ENCODE peak calls at places on chromosomes 2 and 18, in eight cellular contexts. One of them, this sample, is unnamed. For H3K9me3, the result is how much of the 10 kb centered on the place peaks cover.

GRCh38 chr2:207121784-207122183 is 44.0 kb downstream of the KLF7 start:
- DNase-seq in pancreas: no peak
- DNase-seq in CD4-positive, CD25-positive, alpha-beta regulatory T cell: no peak
- DNase-seq in prostate gland: no peak
- DNase-seq in stomach: no peak
- DNase-seq in SJSA1: peak
- DNase-seq in spleen: no peak
- DNase-seq in IMR-90: peak
- DNase-seq in this sample: peak

GRCh38 chr2:218013289-218013688 is 10.5 kb upstream of the TNS1 start:
- DNase-seq in pancreas: no peak
- DNase-seq in CD4-positive, CD25-positive, alpha-beta regulatory T cell: no peak
- DNase-seq in prostate gland: no peak
- DNase-seq in stomach: no peak
- DNase-seq in SJSA1: no peak
- DNase-seq in spleen: no peak
- DNase-seq in IMR-90: no peak
- DNase-seq in this sample: no peak

GRCh38 chr18:77123313-77124231 is 9.0 kb downstream of the MBP start:
- DNase-seq in pancreas: no peak
- DNase-seq in CD4-positive, CD25-positive, alpha-beta regulatory T cell: no peak
- DNase-seq in prostate gland: no peak
- DNase-seq in stomach: no peak
- DNase-seq in SJSA1: no peak
- DNase-seq in spleen: no peak
- DNase-seq in IMR-90: no peak
- DNase-seq in this sample: no peak

GRCh38 chr18:79687806-79688205 is 8.2 kb downstream of the CTDP1 start:
- DNase-seq in pancreas: peak
- DNase-seq in CD4-positive, CD25-positive, alpha-beta regulatory T cell: no peak
- DNase-seq in prostate gland: no peak
- DNase-seq in stomach: no peak
- DNase-seq in SJSA1: no peak
- DNase-seq in spleen: no peak
- DNase-seq in IMR-90: peak
- DNase-seq in this sample: no peak

GRCh38 chr2:86413296-86414085 is 27.7 kb upstream of the KDM3A start:
- DNase-seq in pancreas: no peak
- DNase-seq in CD4-positive, CD25-positive, alpha-beta regulatory T cell: no peak
- DNase-seq in prostate gland: no peak
- DNase-seq in stomach: no peak
- DNase-seq in SJSA1: no peak
- DNase-seq in spleen: no peak
- DNase-seq in IMR-90: no peak
- DNase-seq in this sample: no peak

GRCh38 chr2:67289921-67290371 is 107.2 kb upstream of the ETAA1 start:
- DNase-seq in pancreas: no peak
- DNase-seq in CD4-positive, CD25-positive, alpha-beta regulatory T cell: no peak
- DNase-seq in prostate gland: no peak
- DNase-seq in stomach: no peak
- DNase-seq in SJSA1: peak
- DNase-seq in spleen: no peak
- DNase-seq in IMR-90: peak
- DNase-seq in this sample: no peak

GRCh38 chr18:75393721-75394120 is 33.8 kb downstream of the SMIM21 start:
- DNase-seq in pancreas: no peak
- DNase-seq in CD4-positive, CD25-positive, alpha-beta regulatory T cell: no peak
- DNase-seq in prostate gland: no peak
- DNase-seq in stomach: no peak
- DNase-seq in SJSA1: peak
- DNase-seq in spleen: no peak
- DNase-seq in IMR-90: no peak
- DNase-seq in this sample: no peak

GRCh38 chr2:199460101-199460671 is 2.4 kb upstream of the SATB2 start:
- DNase-seq in pancreas: no peak
- DNase-seq in CD4-positive, CD25-positive, alpha-beta regulatory T cell: no peak
- DNase-seq in prostate gland: no peak
- DNase-seq in stomach: no peak
- DNase-seq in SJSA1: no peak
- DNase-seq in spleen: no peak
- DNase-seq in IMR-90: peak
- DNase-seq in this sample: no peak

GRCh38 chr18:55422456-55423185 is 165.4 kb downstream of the TCF4 start:
- DNase-seq in pancreas: no peak
- DNase-seq in CD4-positive, CD25-positive, alpha-beta regulatory T cell: no peak
- DNase-seq in prostate gland: no peak
- DNase-seq in stomach: no peak
- DNase-seq in SJSA1: no peak
- DNase-seq in spleen: no peak
- DNase-seq in IMR-90: peak
- DNase-seq in this sample: no peak

GRCh38 chr2:182866095-182866460 is 359 bp downstream of the FRZB start:
- DNase-seq in pancreas: no peak
- DNase-seq in CD4-positive, CD25-positive, alpha-beta regulatory T cell: no peak
- DNase-seq in prostate gland: no peak
- DNase-seq in stomach: no peak
- DNase-seq in SJSA1: no peak
- DNase-seq in spleen: no peak
- DNase-seq in IMR-90: no peak
- DNase-seq in this sample: peak

GRCh38 chr2:234840336-234840735 is 111.5 kb upstream of the SH3BP4 start:
- DNase-seq in pancreas: peak
- DNase-seq in CD4-positive, CD25-positive, alpha-beta regulatory T cell: no peak
- DNase-seq in prostate gland: no peak
- DNase-seq in stomach: no peak
- DNase-seq in SJSA1: peak
- DNase-seq in spleen: no peak
- DNase-seq in IMR-90: peak
- DNase-seq in this sample: peak

GRCh38 chr18:33717339-33717738 is 139.3 kb downstream of the ASXL3 start:
- DNase-seq in pancreas: no peak
- DNase-seq in CD4-positive, CD25-positive, alpha-beta regulatory T cell: no peak
- DNase-seq in prostate gland: no peak
- DNase-seq in stomach: no peak
- DNase-seq in SJSA1: no peak
- DNase-seq in spleen: no peak
- DNase-seq in IMR-90: no peak
- DNase-seq in this sample: no peak

GRCh38 chr2:40260437-40260836 is 191.5 kb downstream of the SLC8A1 start:
- DNase-seq in pancreas: no peak
- DNase-seq in CD4-positive, CD25-positive, alpha-beta regulatory T cell: no peak
- DNase-seq in prostate gland: no peak
- DNase-seq in stomach: no peak
- DNase-seq in SJSA1: no peak
- DNase-seq in spleen: no peak
- DNase-seq in IMR-90: no peak
- DNase-seq in this sample: no peak

GRCh38 chr18:59620381-59620780 is 76.8 kb downstream of the CCBE1 start:
- DNase-seq in pancreas: no peak
- DNase-seq in CD4-positive, CD25-positive, alpha-beta regulatory T cell: no peak
- DNase-seq in prostate gland: no peak
- DNase-seq in stomach: no peak
- DNase-seq in SJSA1: no peak
- DNase-seq in spleen: no peak
- DNase-seq in IMR-90: no peak
- DNase-seq in this sample: no peak

DNA sequence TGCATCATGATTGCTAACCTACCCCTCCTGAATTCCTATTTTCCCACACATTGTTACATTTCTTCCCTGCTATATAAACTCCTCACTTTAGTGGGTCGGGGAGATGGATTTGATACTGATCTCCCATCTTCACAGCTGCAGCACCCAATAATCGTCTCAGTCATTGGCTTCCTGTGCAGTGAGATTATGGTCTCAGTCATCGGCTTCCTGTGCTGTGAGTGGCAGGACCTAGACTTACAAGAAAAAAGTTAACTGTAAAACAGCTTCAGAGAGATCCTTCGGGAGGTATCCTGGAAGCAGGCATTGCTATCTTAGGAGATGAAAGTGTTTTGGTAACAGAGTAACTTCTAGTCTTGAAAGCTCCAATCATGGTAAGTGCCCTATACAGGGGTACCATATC is 3.4 kb upstream of the ZNF892 start:
- DNase-seq in pancreas: no peak
- DNase-seq in CD4-positive, CD25-positive, alpha-beta regulatory T cell: no peak
- DNase-seq in prostate gland: no peak
- DNase-seq in stomach: no peak
- DNase-seq in SJSA1: no peak
- DNase-seq in spleen: no peak
- DNase-seq in IMR-90: no peak
- DNase-seq in this sample: no peak
- H3K9me3 ChIP-seq in pancreas: under half
- H3K9me3 ChIP-seq in CD4-positive, CD25-positive, alpha-beta regulatory T cell: under half
- H3K9me3 ChIP-seq in prostate gland: under half
- H3K9me3 ChIP-seq in stomach: under half
- H3K9me3 ChIP-seq in SJSA1: under half
- H3K9me3 ChIP-seq in spleen: under half
- H3K9me3 ChIP-seq in IMR-90: under half
- H3K9me3 ChIP-seq in this sample: under half

GRCh38 chr2:46334389-46335345 is 37.5 kb downstream of the EPAS1 start:
- DNase-seq in pancreas: no peak
- DNase-seq in CD4-positive, CD25-positive, alpha-beta regulatory T cell: no peak
- DNase-seq in prostate gland: no peak
- DNase-seq in stomach: no peak
- DNase-seq in SJSA1: peak
- DNase-seq in spleen: no peak
- DNase-seq in IMR-90: peak
- DNase-seq in this sample: no peak

GRCh38 chr2:46337208-46337994 is 40.2 kb downstream of the EPAS1 start:
- DNase-seq in pancreas: peak
- DNase-seq in CD4-positive, CD25-positive, alpha-beta regulatory T cell: no peak
- DNase-seq in prostate gland: no peak
- DNase-seq in stomach: no peak
- DNase-seq in SJSA1: no peak
- DNase-seq in spleen: no peak
- DNase-seq in IMR-90: no peak
- DNase-seq in this sample: no peak

GRCh38 chr2:46336560-46336959 is 39.4 kb downstream of the EPAS1 start:
- DNase-seq in pancreas: no peak
- DNase-seq in CD4-positive, CD25-positive, alpha-beta regulatory T cell: no peak
- DNase-seq in prostate gland: no peak
- DNase-seq in stomach: no peak
- DNase-seq in SJSA1: no peak
- DNase-seq in spleen: no peak
- DNase-seq in IMR-90: peak
- DNase-seq in this sample: no peak

GRCh38 chr2:46335404-46335965 is 38.3 kb downstream of the EPAS1 start:
- DNase-seq in pancreas: no peak
- DNase-seq in CD4-positive, CD25-positive, alpha-beta regulatory T cell: no peak
- DNase-seq in prostate gland: no peak
- DNase-seq in stomach: no peak
- DNase-seq in SJSA1: no peak
- DNase-seq in spleen: no peak
- DNase-seq in IMR-90: peak
- DNase-seq in this sample: peak

DNA sequence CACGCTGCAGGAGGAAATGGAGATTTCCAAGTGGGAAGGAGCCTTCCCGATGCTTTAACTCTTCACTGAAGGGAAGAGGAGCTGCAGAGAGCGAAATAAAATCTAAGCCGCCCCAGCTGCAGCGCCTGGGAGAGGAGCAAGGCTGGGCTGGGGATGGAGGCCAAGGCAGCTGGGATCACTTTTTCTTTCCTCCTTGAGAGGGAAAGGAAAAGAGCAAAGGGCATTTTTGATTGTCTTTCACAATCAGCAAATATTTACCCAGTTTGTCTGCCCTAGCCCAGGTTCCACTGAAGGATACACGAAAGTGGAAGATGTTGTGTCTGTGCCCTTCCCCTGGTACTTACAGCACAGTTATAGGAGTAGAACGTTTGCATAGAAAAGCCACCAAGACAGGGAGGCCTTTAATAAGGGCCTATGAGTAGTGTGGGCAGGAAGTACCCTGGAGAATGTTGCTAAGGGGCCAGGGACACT is 38.8 kb downstream of the EPAS1 start:
- DNase-seq in pancreas: peak
- DNase-seq in CD4-positive, CD25-positive, alpha-beta regulatory T cell: no peak
- DNase-seq in prostate gland: peak
- DNase-seq in stomach: peak
- DNase-seq in SJSA1: peak
- DNase-seq in spleen: no peak
- DNase-seq in IMR-90: no peak
- DNase-seq in this sample: no peak
- H3K27ac ChIP-seq in pancreas: peak
- H3K27ac ChIP-seq in CD4-positive, CD25-positive, alpha-beta regulatory T cell: no peak
- H3K27ac ChIP-seq in prostate gland: peak
- H3K27ac ChIP-seq in stomach: peak
- H3K27ac ChIP-seq in SJSA1: peak
- H3K27ac ChIP-seq in spleen: peak
- H3K27ac ChIP-seq in IMR-90: peak
- H3K27ac ChIP-seq in this sample: peak

DNA sequence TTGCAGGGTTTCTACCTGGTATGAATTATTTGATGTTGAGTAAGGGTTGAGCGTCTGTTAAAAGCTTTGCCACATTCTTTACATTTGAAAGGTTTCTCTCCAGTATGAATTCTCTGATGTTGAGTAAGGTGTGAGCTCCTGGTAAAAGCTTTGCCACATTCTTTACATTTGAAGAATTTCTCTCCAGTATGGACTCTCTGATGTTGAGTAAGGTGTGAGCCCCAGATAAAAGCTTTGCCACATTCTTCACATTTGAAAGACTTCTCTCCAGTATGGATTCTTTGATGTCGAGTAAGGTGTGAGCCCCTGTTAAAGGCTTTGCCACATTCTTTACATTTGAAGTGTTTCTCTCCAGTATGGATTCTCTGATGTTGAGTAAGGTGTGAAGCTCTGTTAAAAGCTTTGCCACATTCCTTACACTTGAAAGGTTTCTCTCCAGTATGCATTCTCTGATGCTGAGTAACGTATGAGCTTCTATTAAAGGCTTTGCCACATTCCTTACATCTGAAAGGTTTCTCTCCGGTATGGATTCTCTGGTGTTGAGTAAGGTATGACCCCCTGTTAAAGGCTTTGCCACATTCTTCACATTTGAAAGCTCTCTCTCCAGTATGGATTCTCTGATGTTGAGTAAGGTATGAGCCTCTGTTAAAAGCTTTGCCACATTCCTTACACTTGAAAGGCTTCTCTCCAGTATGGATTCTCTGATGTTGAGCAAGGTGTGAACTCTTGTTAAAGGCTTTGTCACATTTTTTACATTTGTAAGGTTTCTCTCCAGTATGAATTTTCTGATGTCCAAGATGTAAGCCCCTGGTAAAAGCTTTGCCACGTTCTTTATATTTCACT is 27.1 kb downstream of the ZNF519 start:
- DNase-seq in pancreas: no peak
- DNase-seq in CD4-positive, CD25-positive, alpha-beta regulatory T cell: no peak
- DNase-seq in prostate gland: no peak
- DNase-seq in stomach: no peak
- DNase-seq in SJSA1: no peak
- DNase-seq in spleen: no peak
- DNase-seq in IMR-90: no peak
- DNase-seq in this sample: no peak
- H3K9me3 ChIP-seq in pancreas: under half
- H3K9me3 ChIP-seq in CD4-positive, CD25-positive, alpha-beta regulatory T cell: under half
- H3K9me3 ChIP-seq in prostate gland: under half
- H3K9me3 ChIP-seq in stomach: half or more
- H3K9me3 ChIP-seq in SJSA1: under half
- H3K9me3 ChIP-seq in spleen: under half
- H3K9me3 ChIP-seq in IMR-90: under half
- H3K9me3 ChIP-seq in this sample: under half

DNA sequence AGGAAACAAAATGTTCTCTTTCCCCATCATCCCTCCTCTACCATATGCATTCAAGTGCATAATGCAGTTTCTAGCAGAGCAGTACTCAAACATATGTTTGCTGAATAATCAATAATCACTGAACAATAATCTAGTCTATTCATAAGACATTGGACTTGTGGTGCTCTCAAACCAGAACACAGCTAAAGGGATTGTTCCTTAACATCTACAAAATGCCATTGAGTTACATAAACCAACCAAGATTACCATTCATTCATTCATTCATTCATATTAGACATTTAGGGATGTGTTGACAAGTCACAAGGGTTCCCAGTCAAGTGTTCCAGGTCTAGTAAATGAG is 3.9 kb downstream of the CLHC1 start:
- DNase-seq in pancreas: no peak
- DNase-seq in CD4-positive, CD25-positive, alpha-beta regulatory T cell: no peak
- DNase-seq in prostate gland: no peak
- DNase-seq in stomach: no peak
- DNase-seq in SJSA1: no peak
- DNase-seq in spleen: no peak
- DNase-seq in IMR-90: no peak
- DNase-seq in this sample: no peak
- H3K27ac ChIP-seq in pancreas: no peak
- H3K27ac ChIP-seq in CD4-positive, CD25-positive, alpha-beta regulatory T cell: peak
- H3K27ac ChIP-seq in prostate gland: no peak
- H3K27ac ChIP-seq in stomach: no peak
- H3K27ac ChIP-seq in SJSA1: no peak
- H3K27ac ChIP-seq in spleen: peak
- H3K27ac ChIP-seq in IMR-90: no peak
- H3K27ac ChIP-seq in this sample: no peak

This sample was measured in thyroid gland.